ENCODE peak calls at places on chromosomes 12 and 14, in seven cellular contexts. J, V, O, N, H, F and W are unnamed samples.

GRCh38 chr12:5369298-5369697 is 62.6 kb upstream of the NTF3 start:
- DNase-seq in N (no peak), F (no peak), O (no peak), J (no peak), V (no peak), H (no peak), W (no peak)

GRCh38 chr12:89347325-89347829 is 4.9 kb downstream of the DUSP6 start:
- DNase-seq in J (no peak), V (no peak), F (peak; percentile 8), H (no peak), N (no peak), O (no peak), W (no peak)

GRCh38 chr14:99321236-99321925 is 49.4 kb upstream of the BCL11B start:
- DNase-seq in V (no peak), J (no peak), H (no peak), O (no peak), F (no peak), N (no peak), W (no peak)

GRCh38 chr12:65875635-65876034 is 51.4 kb downstream of the HMGA2 start:
- DNase-seq in F (no peak), O (no peak), J (no peak), V (no peak), N (peak; percentile 51), H (no peak), W (peak; percentile 9)

GRCh38 chr12:99911967-99912366 is 72.8 kb downstream of the ANKS1B start:
- DNase-seq in O (no peak), F (no peak), J (no peak), H (no peak), V (no peak), N (peak; percentile 8), W (peak; percentile 32)

GRCh38 chr12:131671276-131671675 is 39.6 kb upstream of the SFSWAP start:
- DNase-seq in N (no peak), J (no peak), V (no peak), H (peak; percentile 45), F (no peak), O (no peak), W (no peak)

GRCh38 chr14:104105071-104105821 is 19.7 kb downstream of the ASPG start:
- DNase-seq in V (no peak), F (no peak), H (peak; percentile 48), O (no peak), J (no peak), N (no peak), W (no peak)

GRCh38 chr14:55160989-55161388 is 30.4 kb downstream of the DLGAP5 start:
- DNase-seq in J (peak; percentile 33), F (peak; percentile 66), H (no peak), N (peak; percentile 45), V (no peak), O (no peak), W (peak; percentile 25)

GRCh38 chr14:103871596-103872480 is 24.5 kb upstream of the PPP1R13B start:
- DNase-seq in F (no peak), H (peak; percentile 93), V (no peak), O (peak; percentile 63), N (no peak), J (no peak), W (no peak)

GRCh38 chr12:54657048-54657696 is 9.0 kb upstream of the DCD start:
- DNase-seq in F (no peak), N (no peak), V (no peak), O (no peak), H (no peak), J (no peak), W (no peak)

GRCh38 chr14:24435192-24435810 is 5.5 kb downstream of the KHNYN start:
- DNase-seq in H (no peak), V (no peak), J (no peak), N (no peak), F (no peak), O (no peak), W (no peak)

GRCh38 chr12:105451211-105451610 is 120.7 kb downstream of the C12orf75 start:
- DNase-seq in F (no peak), N (peak; percentile 85), H (no peak), O (no peak), J (no peak), V (no peak), W (peak; percentile 65)

GRCh38 chr12:122965356-122965755 is 907 bp downstream of the ABCB9 start:
- DNase-seq in F (no peak), V (no peak), H (peak; percentile 64), J (no peak), N (no peak), O (no peak), W (no peak)

GRCh38 chr12:117100251-117100650 is 1.0 kb upstream of the TESC start:
- DNase-seq in F (peak; percentile 29), N (peak; percentile 15), V (no peak), H (peak; percentile 75), O (no peak), J (peak; percentile 63), W (peak; percentile 13)

GRCh38 chr12:49647827-49648721 is 24.7 kb downstream of the PRPF40B start:
- DNase-seq in F (no peak), O (no peak), N (no peak), J (no peak), H (no peak), V (no peak), W (no peak)

GRCh38 chr12:122951979-122952892 is 14.0 kb downstream of the ABCB9 start:
- DNase-seq in H (peak; percentile 94), F (peak; percentile 27), J (peak; percentile 79), O (peak; percentile 69), V (peak; percentile 46), N (peak; percentile 70), W (peak; percentile 64)

GRCh38 chr12:53044896-53045571 is 4.8 kb upstream of the TNS2 start:
- DNase-seq in F (no peak), J (no peak), V (no peak), N (no peak), H (peak; percentile 58), O (no peak), W (no peak)

GRCh38 chr12:117441751-117442150 is 80.3 kb upstream of the NOS1 start:
- DNase-seq in F (no peak), J (peak; percentile 39), N (peak; percentile 34), O (no peak), V (peak; percentile 20), H (peak; percentile 71), W (peak; percentile 62)

GRCh38 chr14:74571441-74571841 is 40.6 kb downstream of the LTBP2 start:
- DNase-seq in V (no peak), O (no peak), F (no peak), J (no peak), H (no peak), N (peak; percentile 55), W (peak; percentile 4)

GRCh38 chr14:61260939-61261776 is 20.0 kb downstream of the TMEM30B start:
- DNase-seq in J (peak; percentile 47), H (peak; percentile 52), F (no peak), V (no peak), O (no peak), N (peak; percentile 60), W (peak; percentile 14)

GRCh38 chr12:94139816-94140215 is 8.6 kb upstream of the PLXNC1 start:
- DNase-seq in H (peak; percentile 52), F (no peak), N (no peak), J (no peak), V (no peak), O (no peak), W (no peak)

GRCh38 chr12:58176296-58176869 is 235.0 kb downstream of the ATP23 start:
- DNase-seq in N (peak; percentile 30), F (peak; percentile 1), O (no peak), H (peak; percentile 93), V (peak; percentile 0), J (peak; percentile 65), W (peak; percentile 52)

GRCh38 chr14:98623806-98624430 is 648.1 kb downstream of the BCL11B start:
- DNase-seq in H (no peak), V (no peak), O (no peak), N (no peak), F (no peak), J (no peak), W (no peak)

GRCh38 chr14:22896760-22897159 is 13.7 kb downstream of the REM2 start:
- DNase-seq in O (no peak), H (peak; percentile 41), V (no peak), F (no peak), J (no peak), N (no peak), W (no peak)

GRCh38 chr12:8461426-8461825 is 5.7 kb downstream of the CLEC6A start:
- DNase-seq in N (no peak), H (no peak), F (no peak), J (no peak), V (no peak), O (no peak), W (no peak)

GRCh38 chr14:35223927-35224326 is 68.3 kb upstream of the PSMA6 start:
- DNase-seq in N (no peak), F (no peak), V (no peak), J (no peak), H (no peak), O (no peak), W (no peak)

GRCh38 chr12:25151476-25151875 is 43.5 kb downstream of the DNAI7 start:
- DNase-seq in F (no peak), V (no peak), J (peak; percentile 80), N (peak; percentile 95), H (peak; percentile 62), O (no peak), W (peak; percentile 92)